ENCODE peak calls at places on chromosomes 2 and 18, in four cellular contexts. T is K562, C is GM12878, L is HepG2. B is an unnamed sample.

GRCh38 chr2:149808556-149808955 is 221.0 kb upstream of the MMADHC start:
- DNase-seq in T (no peak), C (no peak), L (no peak), B (no peak)

GRCh38 chr18:28588884-28589549 is 412.1 kb upstream of the CDH2 start:
- DNase-seq in T (no peak), C (no peak), L (no peak), B (no peak)

GRCh38 chr18:6482198-6482977 is 67.7 kb upstream of the L3MBTL4 start:
- DNase-seq in T (peak), C (no peak), L (peak), B (peak)

GRCh38 chr2:9346885-9347284 is 76.4 kb downstream of the ITGB1BP1 start:
- DNase-seq in T (no peak), C (no peak), L (no peak), B (no peak)

GRCh38 chr2:19747310-19748072 is 154.3 kb downstream of the TTC32 start:
- DNase-seq in T (no peak), C (no peak), L (no peak), B (no peak)

GRCh38 chr2:68377137-68377780 is 12.2 kb downstream of the PLEK start:
- DNase-seq in T (no peak), C (no peak), L (no peak), B (no peak)

GRCh38 chr2:144524190-144524957 is 4.5 kb upstream of the ZEB2 start:
- DNase-seq in T (peak), C (no peak), L (no peak), B (peak)

GRCh38 chr2:184683923-184684322 is 85.6 kb downstream of the ZNF804A start:
- DNase-seq in T (no peak), C (no peak), L (no peak), B (no peak)

GRCh38 chr2:100640329-100641114 is 77.7 kb downstream of the PDCL3 start:
- DNase-seq in T (no peak), C (no peak), L (no peak), B (peak)

GRCh38 chr2:102063948-102064678 is 72.4 kb downstream of the IL1R2 start:
- DNase-seq in T (peak), C (no peak), L (peak), B (peak)

GRCh38 chr2:86375623-86376022 is 38.2 kb upstream of the REEP1 start:
- DNase-seq in T (no peak), C (no peak), L (no peak), B (no peak)

GRCh38 chr2:150494234-150494913 is 6.9 kb upstream of the RND3 start:
- DNase-seq in T (no peak), C (no peak), L (no peak), B (no peak)

GRCh38 chr2:85729825-85730510 is 23.8 kb upstream of the ATOH8 start:
- DNase-seq in T (no peak), C (no peak), L (no peak), B (no peak)

GRCh38 chr18:77495079-77495478 is 245.4 kb downstream of the GALR1 start:
- DNase-seq in T (no peak), C (no peak), L (no peak), B (no peak)

GRCh38 chr2:234686088-234686890 is 189.4 kb upstream of the ARL4C start:
- DNase-seq in T (no peak), C (no peak), L (peak), B (peak)

GRCh38 chr2:65101071-65101470 is 28.8 kb downstream of the RAB1A start:
- DNase-seq in T (no peak), C (no peak), L (no peak), B (no peak)

GRCh38 chr2:181472990-181473389 is 15.8 kb downstream of the ITGA4 start:
- DNase-seq in T (no peak), C (no peak), L (no peak), B (no peak)

GRCh38 chr2:16756831-16757644 is 91.4 kb upstream of the CYRIA start:
- DNase-seq in T (peak), C (peak), L (peak), B (peak)

GRCh38 chr2:239824051-239824694 is 201.0 kb downstream of the NDUFA10 start:
- DNase-seq in T (peak), C (no peak), L (peak), B (peak)

GRCh38 chr18:79690071-79690470 is 10.5 kb downstream of the CTDP1 start:
- DNase-seq in T (no peak), C (no peak), L (no peak), B (no peak)

GRCh38 chr2:201233192-201234166 is 26.9 kb upstream of the CASP8 start:
- DNase-seq in T (peak), C (peak), L (peak), B (peak)

GRCh38 chr2:30820381-30821055 is 13.3 kb upstream of the CAPN13 start:
- DNase-seq in T (no peak), C (no peak), L (no peak), B (peak)
- TF ChIP-seq CREB1 in T (no peak), C (no peak), L (no peak), B (no peak)

DNA sequence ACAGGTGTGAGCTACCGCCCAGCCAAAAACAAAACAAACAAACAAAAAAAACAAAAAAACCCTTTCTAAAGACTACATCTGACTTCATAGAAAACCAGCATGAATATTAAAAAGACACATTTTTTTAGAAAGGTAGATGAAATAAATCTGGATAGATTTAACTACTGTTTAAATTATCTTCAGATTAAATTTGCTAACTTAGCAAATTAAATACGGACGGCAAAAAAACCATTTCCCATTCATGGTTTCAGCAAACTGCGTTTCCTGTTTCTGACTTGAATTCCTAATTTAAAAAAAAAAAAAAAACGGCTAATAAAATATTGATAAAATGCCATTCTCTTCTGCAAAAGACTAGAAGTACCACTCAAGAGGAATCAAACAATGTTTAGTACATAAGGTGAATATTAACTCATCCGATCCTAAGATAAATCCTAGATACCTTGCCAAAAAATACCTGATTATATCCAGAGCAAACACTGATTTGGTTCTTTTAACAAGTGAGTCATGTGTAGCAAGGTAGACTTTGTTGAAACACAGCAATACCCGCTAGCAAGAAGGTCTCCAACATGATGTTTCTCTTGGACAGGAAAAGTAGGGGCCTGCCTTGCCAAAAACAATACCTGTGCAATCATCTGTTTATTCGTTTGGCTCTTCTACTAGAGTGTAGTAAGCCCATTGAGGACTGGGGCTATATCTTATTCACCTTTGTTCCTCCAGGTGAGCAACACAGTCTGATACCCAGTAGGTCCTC is 96.2 kb downstream of the BARD1 start:
- DNase-seq in T (no peak), C (no peak), L (no peak), B (no peak)
- TF ChIP-seq REST in T (no peak), C (no peak), L (no peak), B (no peak)

DNA sequence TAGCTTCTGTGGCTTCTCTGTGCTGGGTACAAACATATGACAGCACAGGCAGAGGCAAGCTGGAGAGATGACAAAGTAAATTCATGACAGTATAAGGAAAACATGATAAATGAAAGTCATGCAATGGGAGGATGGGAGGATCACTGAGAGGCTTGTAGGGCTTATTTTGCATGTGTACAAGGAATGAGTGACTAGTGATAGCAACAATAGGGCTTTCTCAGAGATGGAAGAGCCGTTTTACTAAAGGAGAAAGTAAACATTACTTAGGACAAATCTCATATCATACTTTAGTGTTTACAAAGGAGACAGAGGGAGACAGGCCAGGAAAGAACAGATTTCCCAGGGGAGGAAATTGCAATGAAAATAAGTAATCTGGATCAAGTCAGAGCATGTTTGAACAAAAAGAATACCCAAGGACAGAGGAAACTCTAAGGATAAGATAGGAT is 82.5 kb upstream of the RBMS1 start:
- DNase-seq in T (no peak), C (no peak), L (no peak), B (no peak)
- H2AFZ ChIP-seq in T (no peak), C (no peak), L (no peak), B (no peak)

GRCh38 chr2:28336264-28336992 is 56.2 kb upstream of the FOSL2 start:
- DNase-seq in T (no peak), C (no peak), L (no peak), B (no peak)
- TF ChIP-seq CREB1 in T (no peak), C (no peak), L (no peak), B (no peak)

GRCh38 chr2:31347319-31347718 is 67.2 kb downstream of the XDH start:
- DNase-seq in T (no peak), C (no peak), L (no peak), B (no peak)
- TF ChIP-seq REST in T (no peak), C (no peak), L (no peak), B (no peak)

GRCh38 chr2:231924889-231925275 is 1.3 kb downstream of the NPPC start:
- DNase-seq in T (peak), C (no peak), L (no peak), B (no peak)

GRCh38 chr2:231927566-231927890 is 1.3 kb upstream of the NPPC start:
- DNase-seq in T (no peak), C (no peak), L (no peak), B (no peak)

GRCh38 chr2:231925303-231926179 is 655 bp downstream of the NPPC start:
- DNase-seq in T (peak), C (no peak), L (peak), B (peak)

GRCh38 chr2:231926761-231927565 is 767 bp upstream of the NPPC start:
- DNase-seq in T (no peak), C (no peak), L (no peak), B (peak)

GRCh38 chr2:231926180-231926741 is at the start of gene NPPC:
- DNase-seq in T (peak), C (no peak), L (peak), B (peak)
- H2AFZ ChIP-seq in T (peak), C (peak), L (no peak), B (peak)

GRCh38 chr2:128499367-128500135 is 180.9 kb upstream of the HS6ST1 start:
- DNase-seq in T (no peak), C (no peak), L (no peak), B (no peak)

GRCh38 chr2:128501022-128501690 is 182.5 kb upstream of the HS6ST1 start:
- DNase-seq in T (no peak), C (no peak), L (no peak), B (no peak)

GRCh38 chr2:128498589-128498988 is 179.9 kb upstream of the HS6ST1 start:
- DNase-seq in T (no peak), C (no peak), L (no peak), B (no peak)

GRCh38 chr2:128501700-128502099 is 183.0 kb upstream of the HS6ST1 start:
- DNase-seq in T (no peak), C (no peak), L (no peak), B (no peak)

GRCh38 chr2:128500136-128500800 is 181.6 kb upstream of the HS6ST1 start:
- DNase-seq in T (no peak), C (no peak), L (no peak), B (no peak)
- TF ChIP-seq CREB1 in T (no peak), C (no peak), L (no peak), B (no peak)

GRCh38 chr2:111948832-111949231 is 50.4 kb downstream of the MERTK start:
- DNase-seq in T (no peak), C (no peak), L (no peak), B (no peak)

GRCh38 chr2:111944536-111945210 is 46.3 kb downstream of the MERTK start:
- DNase-seq in T (no peak), C (no peak), L (peak), B (no peak)

GRCh38 chr2:111946294-111947114 is 48.1 kb downstream of the MERTK start:
- DNase-seq in T (no peak), C (no peak), L (peak), B (peak)

GRCh38 chr2:111947219-111947618 is 48.8 kb downstream of the MERTK start:
- DNase-seq in T (no peak), C (no peak), L (no peak), B (no peak)

DNA sequence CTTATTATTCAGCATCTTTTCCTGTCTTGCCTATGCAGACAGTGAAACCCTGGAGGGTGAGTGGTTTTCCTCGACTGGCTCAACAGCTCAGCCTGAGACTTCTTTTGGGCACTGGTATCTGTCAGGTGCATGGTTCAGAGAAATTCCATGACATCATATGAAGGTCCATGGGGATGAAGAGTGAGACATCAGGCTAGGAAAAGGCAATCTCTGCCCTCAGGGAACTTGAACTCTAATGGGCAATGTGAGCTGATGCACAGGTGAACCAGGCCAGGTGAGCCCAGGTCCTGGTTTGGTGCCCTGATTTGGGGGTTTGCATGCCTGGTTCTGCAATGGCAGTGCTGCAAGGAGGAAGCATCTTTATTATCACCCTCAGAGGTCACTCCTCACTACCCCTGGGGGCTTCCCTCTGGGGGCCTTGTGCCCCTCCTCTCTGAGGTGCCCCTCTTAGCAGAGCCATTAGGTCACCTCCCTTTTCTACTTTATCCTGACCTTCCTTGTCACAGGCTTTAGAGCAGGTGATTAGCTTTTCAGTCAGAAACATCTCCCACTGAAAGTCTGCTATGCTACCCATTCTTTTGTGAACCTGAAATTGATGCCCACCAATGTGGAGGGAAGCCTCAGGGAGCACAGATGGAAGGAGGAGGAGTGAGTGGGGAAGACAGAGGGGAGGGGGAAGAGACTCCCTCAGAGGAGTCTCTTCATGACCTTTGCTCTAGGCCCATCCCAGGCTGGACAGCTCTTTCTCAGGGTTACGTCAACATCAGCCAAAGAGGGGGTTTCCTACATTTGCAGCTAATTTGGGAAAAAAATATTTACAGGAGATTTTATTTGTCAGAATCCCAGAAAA is 47.3 kb downstream of the MERTK start:
- DNase-seq in T (no peak), C (no peak), L (peak), B (no peak)
- TF ChIP-seq REST in T (no peak), C (no peak), L (peak), B (no peak)

B was measured in GM23338.